ENCODE peak calls at places on chromosome 12, in four cellular contexts. One of them, this sample, is unnamed. For H3K4me1, the result is how much of the 10 kb centered on the place peaks cover.

GRCh38 chr12:131230340-131231099 is 276.8 kb downstream of the ADGRD1 start:
- DNase-seq in CD8-positive, alpha-beta T cell: no peak
- DNase-seq in left ventricle myocardium inferior: no peak
- DNase-seq in stomach: no peak
- DNase-seq in this sample: no peak

GRCh38 chr12:96141216-96141944 is 52.8 kb upstream of the ELK3 start:
- DNase-seq in CD8-positive, alpha-beta T cell: no peak
- DNase-seq in stomach: no peak
- DNase-seq in left ventricle myocardium inferior: no peak
- DNase-seq in this sample: no peak

GRCh38 chr12:57005980-57006808 is at the start of gene ZBTB39:
- DNase-seq in left ventricle myocardium inferior: peak
- DNase-seq in CD8-positive, alpha-beta T cell: peak
- DNase-seq in stomach: peak
- DNase-seq in this sample: peak

GRCh38 chr12:120169946-120170345 is 24.6 kb downstream of the GCN1 start:
- DNase-seq in left ventricle myocardium inferior: no peak
- DNase-seq in CD8-positive, alpha-beta T cell: no peak
- DNase-seq in stomach: no peak
- DNase-seq in this sample: no peak

GRCh38 chr12:30823140-30823669 is 68.5 kb upstream of the CAPRIN2 start:
- DNase-seq in stomach: peak
- DNase-seq in CD8-positive, alpha-beta T cell: peak
- DNase-seq in left ventricle myocardium inferior: peak
- DNase-seq in this sample: peak

GRCh38 chr12:94707892-94708291 is 57.5 kb upstream of the TMCC3 start:
- DNase-seq in CD8-positive, alpha-beta T cell: no peak
- DNase-seq in stomach: no peak
- DNase-seq in left ventricle myocardium inferior: peak
- DNase-seq in this sample: peak

GRCh38 chr12:23921099-23921846 is 28.2 kb downstream of the SOX5 start:
- DNase-seq in left ventricle myocardium inferior: no peak
- DNase-seq in stomach: no peak
- DNase-seq in CD8-positive, alpha-beta T cell: no peak
- DNase-seq in this sample: no peak

GRCh38 chr12:73384592-73384991 is 1112.4 kb downstream of the TRHDE start:
- DNase-seq in CD8-positive, alpha-beta T cell: no peak
- DNase-seq in left ventricle myocardium inferior: no peak
- DNase-seq in stomach: no peak
- DNase-seq in this sample: no peak

GRCh38 chr12:121610239-121611149 is 15.8 kb upstream of the ORAI1 start:
- DNase-seq in left ventricle myocardium inferior: no peak
- DNase-seq in stomach: no peak
- DNase-seq in CD8-positive, alpha-beta T cell: no peak
- DNase-seq in this sample: peak

GRCh38 chr12:68971404-68971803 is 38.4 kb upstream of the CPM start:
- DNase-seq in stomach: no peak
- DNase-seq in left ventricle myocardium inferior: no peak
- DNase-seq in CD8-positive, alpha-beta T cell: no peak
- DNase-seq in this sample: no peak

GRCh38 chr12:89352242-89352491 is 134 bp downstream of the DUSP6 start:
- DNase-seq in CD8-positive, alpha-beta T cell: no peak
- DNase-seq in left ventricle myocardium inferior: no peak
- DNase-seq in stomach: no peak
- DNase-seq in this sample: no peak

GRCh38 chr12:92028039-92028709 is 117.5 kb downstream of the BTG1 start:
- DNase-seq in stomach: no peak
- DNase-seq in left ventricle myocardium inferior: no peak
- DNase-seq in CD8-positive, alpha-beta T cell: no peak
- DNase-seq in this sample: no peak

GRCh38 chr12:115740586-115741155 is 536.8 kb downstream of the MED13L start:
- DNase-seq in left ventricle myocardium inferior: no peak
- DNase-seq in CD8-positive, alpha-beta T cell: no peak
- DNase-seq in stomach: no peak
- DNase-seq in this sample: peak

GRCh38 chr12:27966870-27967269 is 5.7 kb downstream of the PTHLH start:
- DNase-seq in left ventricle myocardium inferior: no peak
- DNase-seq in CD8-positive, alpha-beta T cell: no peak
- DNase-seq in stomach: no peak
- DNase-seq in this sample: no peak

GRCh38 chr12:62686938-62687337 is 220.3 kb downstream of the MON2 start:
- DNase-seq in left ventricle myocardium inferior: no peak
- DNase-seq in CD8-positive, alpha-beta T cell: no peak
- DNase-seq in stomach: no peak
- DNase-seq in this sample: no peak

GRCh38 chr12:94418517-94418916 is 41.1 kb downstream of the CEP83 start:
- DNase-seq in CD8-positive, alpha-beta T cell: no peak
- DNase-seq in stomach: no peak
- DNase-seq in left ventricle myocardium inferior: no peak
- DNase-seq in this sample: no peak

GRCh38 chr12:92324849-92325500 is 179.3 kb upstream of the BTG1 start:
- DNase-seq in CD8-positive, alpha-beta T cell: no peak
- DNase-seq in left ventricle myocardium inferior: no peak
- DNase-seq in stomach: no peak
- DNase-seq in this sample: no peak

GRCh38 chr12:4274396-4274959 is 916 bp downstream of the CCND2 start:
- DNase-seq in CD8-positive, alpha-beta T cell: no peak
- DNase-seq in left ventricle myocardium inferior: no peak
- DNase-seq in stomach: no peak
- DNase-seq in this sample: no peak

GRCh38 chr12:2387051-2387834 is 334.5 kb downstream of the CACNA1C start:
- DNase-seq in CD8-positive, alpha-beta T cell: no peak
- DNase-seq in stomach: no peak
- DNase-seq in left ventricle myocardium inferior: no peak
- DNase-seq in this sample: no peak

GRCh38 chr12:22974865-22975264 is 349.9 kb downstream of the ETNK1 start:
- DNase-seq in CD8-positive, alpha-beta T cell: no peak
- DNase-seq in left ventricle myocardium inferior: no peak
- DNase-seq in stomach: no peak
- DNase-seq in this sample: no peak

GRCh38 chr12:75289678-75290200 is 40.4 kb downstream of the CAPS2 start:
- DNase-seq in CD8-positive, alpha-beta T cell: no peak
- DNase-seq in stomach: no peak
- DNase-seq in left ventricle myocardium inferior: no peak
- DNase-seq in this sample: no peak

GRCh38 chr12:71840226-71840847 is 778 bp downstream of the TBC1D15 start:
- DNase-seq in CD8-positive, alpha-beta T cell: peak
- DNase-seq in stomach: no peak
- DNase-seq in left ventricle myocardium inferior: no peak
- DNase-seq in this sample: no peak

GRCh38 chr12:9049520-9050133 is 60.3 kb downstream of the KLRG1 start:
- DNase-seq in CD8-positive, alpha-beta T cell: peak
- DNase-seq in stomach: no peak
- DNase-seq in left ventricle myocardium inferior: no peak
- DNase-seq in this sample: no peak

GRCh38 chr12:43112101-43112661 is 439.8 kb downstream of the ADAMTS20 start:
- DNase-seq in left ventricle myocardium inferior: no peak
- DNase-seq in stomach: no peak
- DNase-seq in CD8-positive, alpha-beta T cell: no peak
- DNase-seq in this sample: no peak

GRCh38 chr12:95859947-95860850 is 1.4 kb downstream of the SNRPF start:
- DNase-seq in left ventricle myocardium inferior: no peak
- DNase-seq in stomach: no peak
- DNase-seq in CD8-positive, alpha-beta T cell: no peak
- DNase-seq in this sample: no peak

GRCh38 chr12:71759941-71760340 is 5.3 kb downstream of the RAB21 start:
- DNase-seq in left ventricle myocardium inferior: no peak
- DNase-seq in CD8-positive, alpha-beta T cell: no peak
- DNase-seq in stomach: no peak
- DNase-seq in this sample: no peak

GRCh38 chr12:790608-791007 is 38.2 kb downstream of the WNK1 start:
- DNase-seq in stomach: no peak
- DNase-seq in left ventricle myocardium inferior: no peak
- DNase-seq in CD8-positive, alpha-beta T cell: no peak
- DNase-seq in this sample: no peak
- H3K4me1 ChIP-seq in stomach: under half
- H3K4me1 ChIP-seq in left ventricle myocardium inferior: half or more
- H3K4me1 ChIP-seq in CD8-positive, alpha-beta T cell: half or more
- H3K4me1 ChIP-seq in this sample: under half

GRCh38 chr12:66898700-66899469 is 220.0 kb upstream of the GRIP1 start:
- DNase-seq in stomach: no peak
- DNase-seq in CD8-positive, alpha-beta T cell: no peak
- DNase-seq in left ventricle myocardium inferior: no peak
- DNase-seq in this sample: no peak
- H3K4me1 ChIP-seq in stomach: under half
- H3K4me1 ChIP-seq in CD8-positive, alpha-beta T cell: under half
- H3K4me1 ChIP-seq in left ventricle myocardium inferior: under half
- H3K4me1 ChIP-seq in this sample: under half

DNA sequence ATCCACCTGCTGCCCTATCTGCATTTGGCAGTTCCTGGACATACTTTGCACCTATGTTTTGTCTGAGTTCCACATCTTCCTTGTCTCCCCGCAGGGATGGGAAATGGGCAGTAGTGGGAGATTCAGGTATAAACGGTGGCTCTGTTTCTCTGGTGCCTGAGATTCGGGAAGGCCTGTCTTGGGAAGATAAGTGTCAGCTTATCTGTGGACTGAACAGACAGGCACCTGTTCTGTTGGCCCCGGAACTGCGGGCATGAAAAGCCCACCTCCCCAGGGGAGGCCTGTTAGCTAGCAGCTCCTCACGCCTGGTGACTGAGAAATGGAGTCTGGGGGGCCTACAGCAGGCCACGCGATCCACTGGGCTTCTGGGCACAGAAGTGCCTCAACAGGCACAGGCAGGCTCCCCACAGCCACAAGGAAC is 5.8 kb downstream of the PHB2 start:
- DNase-seq in left ventricle myocardium inferior: no peak
- DNase-seq in stomach: no peak
- DNase-seq in CD8-positive, alpha-beta T cell: no peak
- DNase-seq in this sample: no peak
- H3K4me1 ChIP-seq in left ventricle myocardium inferior: half or more
- H3K4me1 ChIP-seq in stomach: half or more
- H3K4me1 ChIP-seq in CD8-positive, alpha-beta T cell: half or more
- H3K4me1 ChIP-seq in this sample: under half

DNA sequence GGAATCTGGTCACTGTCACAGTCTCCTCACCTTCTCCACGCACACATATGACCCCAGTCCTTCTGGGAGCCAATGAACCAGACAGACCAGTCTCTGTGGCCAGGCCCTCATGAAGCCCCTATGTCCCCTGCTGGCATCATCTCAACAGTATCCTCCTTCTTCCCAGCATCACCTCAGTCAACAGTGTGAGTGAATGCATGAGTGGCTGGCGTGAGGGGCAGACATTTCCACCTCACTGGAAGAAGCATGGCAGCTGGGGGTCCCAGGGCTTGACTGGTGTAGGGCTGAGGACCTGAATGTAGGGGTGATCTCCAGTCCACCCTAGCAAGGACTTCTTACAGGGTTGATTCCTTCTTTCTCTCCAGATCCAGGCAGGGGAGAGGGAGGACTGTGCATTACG is 1.8 kb downstream of the MAP3K12 start:
- DNase-seq in left ventricle myocardium inferior: no peak
- DNase-seq in stomach: no peak
- DNase-seq in CD8-positive, alpha-beta T cell: no peak
- DNase-seq in this sample: no peak
- H3K4me1 ChIP-seq in left ventricle myocardium inferior: half or more
- H3K4me1 ChIP-seq in stomach: under half
- H3K4me1 ChIP-seq in CD8-positive, alpha-beta T cell: under half
- H3K4me1 ChIP-seq in this sample: under half

GRCh38 chr12:123971770-123972447 is 722 bp downstream of the CCDC92 start:
- DNase-seq in left ventricle myocardium inferior: peak
- DNase-seq in stomach: peak
- DNase-seq in CD8-positive, alpha-beta T cell: peak
- DNase-seq in this sample: peak
- H3K4me1 ChIP-seq in left ventricle myocardium inferior: half or more
- H3K4me1 ChIP-seq in stomach: under half
- H3K4me1 ChIP-seq in CD8-positive, alpha-beta T cell: under half
- H3K4me1 ChIP-seq in this sample: under half

GRCh38 chr12:58884916-58885315 is 35.4 kb downstream of the LRIG3 start:
- DNase-seq in CD8-positive, alpha-beta T cell: no peak
- DNase-seq in left ventricle myocardium inferior: no peak
- DNase-seq in stomach: no peak
- DNase-seq in this sample: no peak

GRCh38 chr12:58882796-58883195 is 37.5 kb downstream of the LRIG3 start:
- DNase-seq in left ventricle myocardium inferior: no peak
- DNase-seq in stomach: no peak
- DNase-seq in CD8-positive, alpha-beta T cell: no peak
- DNase-seq in this sample: no peak

GRCh38 chr12:58887071-58887470 is 33.2 kb downstream of the LRIG3 start:
- DNase-seq in stomach: no peak
- DNase-seq in CD8-positive, alpha-beta T cell: no peak
- DNase-seq in left ventricle myocardium inferior: no peak
- DNase-seq in this sample: no peak

GRCh38 chr12:58886474-58886873 is 33.8 kb downstream of the LRIG3 start:
- DNase-seq in stomach: no peak
- DNase-seq in left ventricle myocardium inferior: no peak
- DNase-seq in CD8-positive, alpha-beta T cell: no peak
- DNase-seq in this sample: no peak

DNA sequence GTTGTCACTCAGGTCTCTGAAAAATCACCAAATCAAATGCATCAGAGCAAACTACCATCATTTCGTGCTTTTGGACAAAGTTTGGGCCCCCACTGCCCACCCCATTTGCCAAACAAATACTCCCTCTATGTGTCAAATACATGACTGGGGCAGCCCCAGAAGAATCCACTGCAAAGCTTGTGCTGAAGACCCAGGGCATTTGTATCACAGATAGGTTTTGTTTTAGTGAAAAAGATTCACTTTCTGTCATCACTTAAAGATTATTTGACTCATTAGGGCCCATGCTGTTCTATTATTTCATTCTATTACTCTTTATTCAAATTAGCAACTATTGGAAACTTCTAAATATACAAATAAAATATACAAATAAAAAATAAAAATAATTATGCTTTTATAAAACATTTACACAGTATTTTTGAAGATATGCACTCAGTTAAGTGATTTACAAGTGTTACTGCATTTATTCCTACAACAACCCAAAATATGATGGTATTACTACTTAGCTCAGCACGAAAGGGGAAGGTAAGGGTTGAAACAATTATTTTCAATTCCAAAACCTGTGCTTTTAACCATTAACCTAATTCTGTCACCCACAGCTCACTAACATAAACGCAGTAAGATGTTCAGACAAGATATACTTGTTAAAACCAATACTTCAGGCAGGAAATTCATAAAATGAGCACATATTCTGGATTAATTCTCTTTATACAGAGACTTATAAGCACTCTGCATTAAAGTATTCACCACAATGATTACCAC is 36.5 kb downstream of the LRIG3 start:
- DNase-seq in stomach: no peak
- DNase-seq in CD8-positive, alpha-beta T cell: no peak
- DNase-seq in left ventricle myocardium inferior: no peak
- DNase-seq in this sample: no peak
- H3K4me1 ChIP-seq in stomach: under half
- H3K4me1 ChIP-seq in CD8-positive, alpha-beta T cell: under half
- H3K4me1 ChIP-seq in left ventricle myocardium inferior: under half
- H3K4me1 ChIP-seq in this sample: under half